ENCODE peak calls at places on chromosome 13, in five cellular contexts. E is endothelial cell of umbilical vein, P is A549, O is right atrium auricular region, J is fibroblast of villous mesenchyme. R is an unnamed sample.
A peak's percentile ranks its signal among the peaks of the same experiment; 100 is the strongest.

GRCh38 chr13:30698488-30699005 is 36.8 kb upstream of the ALOX5AP start:
- DNase-seq in E (no peak), P (no peak), O (no peak), J (no peak), R (no peak)

GRCh38 chr13:33918199-33918932 is 100.4 kb downstream of the RFC3 start:
- DNase-seq in E (peak; percentile 28), P (no peak), O (no peak), J (peak; percentile 57), R (peak; percentile 89)

GRCh38 chr13:46648166-46648607 is 95.2 kb downstream of the LRCH1 start:
- DNase-seq in E (no peak), P (no peak), O (no peak), J (peak; percentile 70), R (peak; percentile 34)

GRCh38 chr13:46603165-46603603 is 50.2 kb downstream of the LRCH1 start:
- DNase-seq in E (peak; percentile 23), P (peak; percentile 22), O (no peak), J (no peak), R (peak; percentile 28)

GRCh38 chr13:111860161-111860560 is 206.8 kb upstream of the SOX1 start:
- DNase-seq in E (no peak), P (no peak), O (no peak), J (no peak), R (no peak)

GRCh38 chr13:99525967-99526366 is 24.7 kb downstream of the TM9SF2 start:
- DNase-seq in E (no peak), P (no peak), O (no peak), J (peak; percentile 18), R (no peak)

GRCh38 chr13:114087430-114087829 is 45.0 kb downstream of the RASA3 start:
- DNase-seq in E (no peak), P (no peak), O (peak; percentile 32), J (no peak), R (no peak)

GRCh38 chr13:98890186-98890585 is 87.7 kb downstream of the DOCK9 start:
- DNase-seq in E (peak; percentile 47), P (no peak), O (no peak), J (peak; percentile 90), R (peak; percentile 98)

GRCh38 chr13:39317284-39317683 is 279.0 kb downstream of the NHLRC3 start:
- DNase-seq in E (peak; percentile 18), P (no peak), O (no peak), J (peak; percentile 25), R (peak; percentile 34)

GRCh38 chr13:19864018-19864338 is 529 bp upstream of the ZMYM5 start:
- DNase-seq in E (peak; percentile 85), P (no peak), O (peak; percentile 66), J (peak; percentile 90), R (no peak)

GRCh38 chr13:89066868-89067466 is 1395.8 kb downstream of the SLITRK5 start:
- DNase-seq in E (no peak), P (peak; percentile 0), O (no peak), J (peak; percentile 0), R (peak; percentile 77)

GRCh38 chr13:73059460-73060250 is 850 bp downstream of the KLF5 start:
- DNase-seq in E (peak; percentile 16), P (no peak), O (no peak), J (no peak), R (peak; percentile 40)

GRCh38 chr13:93217701-93218100 is 8.9 kb upstream of the GPC6 start:
- DNase-seq in E (no peak), P (no peak), O (no peak), J (no peak), R (peak; percentile 84)

GRCh38 chr13:113650731-113651148 is 7.3 kb downstream of the ATP4B start:
- DNase-seq in E (no peak), P (no peak), O (no peak), J (no peak), R (no peak)

GRCh38 chr13:113321546-113321945 is 24.5 kb downstream of the LAMP1 start:
- DNase-seq in E (no peak), P (no peak), O (no peak), J (no peak), R (no peak)

GRCh38 chr13:33016414-33017409 is at the start of gene KL:
- DNase-seq in E (no peak), P (no peak), O (no peak), J (no peak), R (no peak)

GRCh38 chr13:111911141-111911720 is 155.7 kb upstream of the SOX1 start:
- DNase-seq in E (no peak), P (no peak), O (peak; percentile 50), J (no peak), R (no peak)

GRCh38 chr13:32045963-32046785 is 14.6 kb downstream of the FRY start:
- DNase-seq in E (peak; percentile 21), P (no peak), O (no peak), J (peak; percentile 71), R (peak; percentile 18)

GRCh38 chr13:27339299-27339698 is 68.7 kb downstream of the RASL11A start:
- DNase-seq in E (peak; percentile 58), P (peak; percentile 37), O (no peak), J (peak; percentile 54), R (peak; percentile 64)

GRCh38 chr13:99960663-99961440 is 10.7 kb downstream of the ZIC5 start:
- DNase-seq in E (no peak), P (no peak), O (no peak), J (no peak), R (no peak)

GRCh38 chr13:90591927-90592268 is 755.6 kb upstream of the MIR17HG start:
- DNase-seq in E (no peak), P (no peak), O (no peak), J (peak; percentile 14), R (peak; percentile 38)

GRCh38 chr13:114286808-114287207 is 5.4 kb downstream of the UPF3A start:
- DNase-seq in E (no peak), P (no peak), O (no peak), J (no peak), R (no peak)

GRCh38 chr13:53250272-53250875 is 221.8 kb downstream of the OLFM4 start:
- DNase-seq in E (peak; percentile 63), P (peak; percentile 3), O (no peak), J (peak; percentile 70), R (peak; percentile 76)

GRCh38 chr13:27172495-27172842 is 858 bp upstream of the USP12 start:
- DNase-seq in E (no peak), P (no peak), O (no peak), J (no peak), R (peak; percentile 46)

GRCh38 chr13:108597943-108598342 is 31.5 kb upstream of the MYO16 start:
- DNase-seq in E (no peak), P (no peak), O (no peak), J (no peak), R (peak; percentile 3)

GRCh38 chr13:98880673-98881072 is 97.2 kb downstream of the DOCK9 start:
- DNase-seq in E (peak; percentile 36), P (no peak), O (no peak), J (no peak), R (no peak)

GRCh38 chr13:43319617-43320444 is 296.4 kb downstream of the DNAJC15 start:
- DNase-seq in E (no peak), P (no peak), O (no peak), J (no peak), R (no peak)

DNA sequence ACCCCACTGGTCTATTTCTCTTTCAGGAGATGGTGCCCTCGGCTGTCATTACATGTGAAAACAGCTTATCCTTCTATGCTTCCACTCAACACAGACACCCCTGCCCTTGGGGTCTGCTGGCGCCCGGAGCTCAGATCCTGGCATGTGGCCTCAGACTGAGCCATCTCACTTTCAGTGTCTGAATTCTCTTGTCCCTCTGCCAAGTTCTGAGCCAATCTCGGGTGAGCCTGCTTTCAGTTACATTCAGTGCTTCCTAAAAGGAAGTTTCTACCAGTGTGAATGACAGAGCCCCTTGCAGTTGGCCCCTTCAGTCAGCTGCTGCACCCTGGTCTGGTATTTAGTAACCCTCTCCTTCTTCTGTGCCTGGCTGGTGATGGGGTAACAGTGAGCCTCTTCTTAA is 293.6 kb downstream of the DNAJC15 start:
- DNase-seq in E (peak; percentile 82), P (no peak), O (peak; percentile 63), J (peak; percentile 57), R (peak; percentile 25)
- H3K4me3 ChIP-seq in E (no peak overlapping the region), P (no peak overlapping the region), O (no peak overlapping the region), J (no peak overlapping the region), R (no peak overlapping the region)

DNA sequence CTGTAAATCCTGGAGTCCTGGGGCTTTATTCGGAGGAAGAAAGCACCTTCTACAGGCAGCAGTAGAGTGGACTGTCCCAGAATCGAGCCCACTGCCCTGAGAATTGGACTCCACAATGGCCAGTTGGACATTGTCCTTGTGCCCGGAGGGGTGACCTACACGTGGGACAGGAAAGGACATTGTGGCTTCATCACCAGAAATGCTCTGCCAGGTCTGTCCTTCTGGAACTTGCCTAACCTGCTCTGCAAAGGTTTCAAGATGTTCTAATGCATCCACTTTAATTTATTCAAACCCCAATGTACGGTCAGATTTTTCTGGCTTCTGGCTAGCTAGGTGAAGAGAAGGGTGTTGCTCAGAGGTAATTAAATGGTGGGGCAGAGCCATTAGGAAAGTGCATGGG is 32.4 kb upstream of the SPATA13 start:
- DNase-seq in E (no peak), P (no peak), O (no peak), J (no peak), R (peak; percentile 8)
- H3K4me3 ChIP-seq in E (no peak overlapping the region), P (no peak overlapping the region), O (no peak overlapping the region), J (no peak overlapping the region), R (no peak overlapping the region)

DNA sequence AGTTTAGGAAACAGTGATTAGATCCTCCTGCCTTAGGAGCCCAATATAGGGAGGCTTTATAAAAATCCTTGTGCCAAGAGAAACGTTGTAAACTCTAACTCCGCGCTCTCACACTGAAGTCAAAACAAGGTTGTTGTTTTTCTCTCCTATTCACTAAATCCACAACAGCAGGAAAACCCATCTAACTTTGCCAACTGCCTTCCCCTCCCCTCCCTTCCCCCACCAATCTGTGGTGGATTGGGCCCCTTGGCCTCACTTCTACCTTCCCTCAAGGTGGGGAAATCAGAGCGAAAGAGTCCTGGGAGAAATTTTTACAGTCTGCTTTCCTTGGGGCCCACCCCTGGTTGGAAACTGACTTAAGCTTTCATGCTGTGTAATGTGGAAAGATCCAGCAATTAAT is 1.4 kb downstream of the DHRS12 start:
- DNase-seq in E (peak; percentile 53), P (no peak), O (no peak), J (no peak), R (no peak)
- H3K4me3 ChIP-seq in E (no peak overlapping the region), P (peak overlapping the region; percentile 91), O (no peak overlapping the region), J (no peak overlapping the region), R (no peak overlapping the region)

GRCh38 chr13:110195547-110196485 is 111.1 kb downstream of the COL4A1 start:
- DNase-seq in E (no peak), P (no peak), O (no peak), J (peak; percentile 79), R (no peak)
- H3K4me3 ChIP-seq in E (no peak overlapping the region), P (no peak overlapping the region), O (no peak overlapping the region), J (no peak overlapping the region), R (no peak overlapping the region)

GRCh38 chr13:24083141-24083540 is 77.4 kb upstream of the SPATA13 start:
- DNase-seq in E (no peak), P (no peak), O (peak; percentile 56), J (no peak), R (no peak)

GRCh38 chr13:24083722-24084421 is 76.6 kb upstream of the SPATA13 start:
- DNase-seq in E (no peak), P (no peak), O (peak; percentile 50), J (no peak), R (no peak)

GRCh38 chr13:24085662-24086061 is 74.9 kb upstream of the SPATA13 start:
- DNase-seq in E (no peak), P (no peak), O (peak; percentile 30), J (no peak), R (no peak)

GRCh38 chr13:24080134-24080533 is 80.4 kb upstream of the SPATA13 start:
- DNase-seq in E (no peak), P (no peak), O (peak; percentile 21), J (peak; percentile 31), R (no peak)

GRCh38 chr13:24081388-24081787 is 79.1 kb upstream of the SPATA13 start:
- DNase-seq in E (no peak), P (no peak), O (no peak), J (no peak), R (no peak)
- H3K4me3 ChIP-seq in E (no peak overlapping the region), P (no peak overlapping the region), O (no peak overlapping the region), J (no peak overlapping the region), R (no peak overlapping the region)

R was measured in epithelial cell of esophagus.